ENCODE peak calls at places on chromosomes 12 and 14, in six cellular contexts. One of them, this sample, is unnamed.

GRCh38 chr12:55716582-55717396 is 943 bp downstream of the BLOC1S1 start:
- DNase-seq in fibroblast of pulmonary artery: no peak
- DNase-seq in IMR-90: no peak
- DNase-seq in right lobe of liver: peak
- DNase-seq in heart right ventricle: no peak
- DNase-seq in suprapubic skin: no peak
- DNase-seq in this sample: no peak

GRCh38 chr12:77160931-77161330 is 95.6 kb upstream of the E2F7 start:
- DNase-seq in suprapubic skin: no peak
- DNase-seq in IMR-90: no peak
- DNase-seq in right lobe of liver: no peak
- DNase-seq in heart right ventricle: no peak
- DNase-seq in fibroblast of pulmonary artery: no peak
- DNase-seq in this sample: no peak

GRCh38 chr12:114444422-114445279 is 38.7 kb upstream of the TBX5 start:
- DNase-seq in fibroblast of pulmonary artery: no peak
- DNase-seq in heart right ventricle: no peak
- DNase-seq in suprapubic skin: no peak
- DNase-seq in right lobe of liver: no peak
- DNase-seq in IMR-90: no peak
- DNase-seq in this sample: peak

GRCh38 chr12:132190834-132191500 is 46.7 kb downstream of the NOC4L start:
- DNase-seq in suprapubic skin: no peak
- DNase-seq in IMR-90: no peak
- DNase-seq in fibroblast of pulmonary artery: no peak
- DNase-seq in right lobe of liver: no peak
- DNase-seq in heart right ventricle: no peak
- DNase-seq in this sample: no peak

GRCh38 chr14:67166450-67166853 is 22.8 kb upstream of the GARIN2 start:
- DNase-seq in suprapubic skin: no peak
- DNase-seq in right lobe of liver: no peak
- DNase-seq in fibroblast of pulmonary artery: peak
- DNase-seq in heart right ventricle: no peak
- DNase-seq in IMR-90: peak
- DNase-seq in this sample: peak

GRCh38 chr14:98912655-98913054 is 359.3 kb downstream of the BCL11B start:
- DNase-seq in right lobe of liver: no peak
- DNase-seq in IMR-90: no peak
- DNase-seq in heart right ventricle: no peak
- DNase-seq in suprapubic skin: no peak
- DNase-seq in fibroblast of pulmonary artery: no peak
- DNase-seq in this sample: no peak

GRCh38 chr12:78118036-78118435 is 287.3 kb downstream of the NAV3 start:
- DNase-seq in right lobe of liver: no peak
- DNase-seq in heart right ventricle: no peak
- DNase-seq in fibroblast of pulmonary artery: no peak
- DNase-seq in IMR-90: no peak
- DNase-seq in suprapubic skin: no peak
- DNase-seq in this sample: no peak

GRCh38 chr14:90726656-90727055 is 89.6 kb downstream of the TTC7B start:
- DNase-seq in fibroblast of pulmonary artery: peak
- DNase-seq in right lobe of liver: no peak
- DNase-seq in heart right ventricle: no peak
- DNase-seq in suprapubic skin: peak
- DNase-seq in IMR-90: peak
- DNase-seq in this sample: peak

GRCh38 chr12:54206807-54207206 is 18.0 kb upstream of the SMUG1 start:
- DNase-seq in suprapubic skin: no peak
- DNase-seq in fibroblast of pulmonary artery: no peak
- DNase-seq in right lobe of liver: peak
- DNase-seq in heart right ventricle: no peak
- DNase-seq in IMR-90: no peak
- DNase-seq in this sample: no peak

GRCh38 chr12:75579552-75579951 is 68.1 kb upstream of the KRR1 start:
- DNase-seq in right lobe of liver: no peak
- DNase-seq in fibroblast of pulmonary artery: no peak
- DNase-seq in heart right ventricle: no peak
- DNase-seq in IMR-90: no peak
- DNase-seq in suprapubic skin: no peak
- DNase-seq in this sample: no peak

GRCh38 chr12:113186666-113187325 is 1.3 kb downstream of the RITA1 start:
- DNase-seq in right lobe of liver: peak
- DNase-seq in fibroblast of pulmonary artery: no peak
- DNase-seq in IMR-90: no peak
- DNase-seq in suprapubic skin: no peak
- DNase-seq in heart right ventricle: no peak
- DNase-seq in this sample: no peak

GRCh38 chr12:121809712-121810116 is 5.9 kb downstream of the SETD1B start:
- DNase-seq in fibroblast of pulmonary artery: no peak
- DNase-seq in IMR-90: no peak
- DNase-seq in heart right ventricle: no peak
- DNase-seq in right lobe of liver: peak
- DNase-seq in suprapubic skin: peak
- DNase-seq in this sample: no peak

GRCh38 chr14:70585221-70585620 is 15.2 kb downstream of the MED6 start:
- DNase-seq in suprapubic skin: no peak
- DNase-seq in fibroblast of pulmonary artery: no peak
- DNase-seq in heart right ventricle: no peak
- DNase-seq in IMR-90: peak
- DNase-seq in right lobe of liver: no peak
- DNase-seq in this sample: no peak

GRCh38 chr12:47717046-47717442 is 8.2 kb downstream of the ENDOU start:
- DNase-seq in IMR-90: no peak
- DNase-seq in heart right ventricle: no peak
- DNase-seq in fibroblast of pulmonary artery: no peak
- DNase-seq in right lobe of liver: no peak
- DNase-seq in suprapubic skin: no peak
- DNase-seq in this sample: no peak

GRCh38 chr14:70188292-70188607 is 501 bp downstream of the SLC8A3 start:
- DNase-seq in IMR-90: no peak
- DNase-seq in fibroblast of pulmonary artery: no peak
- DNase-seq in suprapubic skin: no peak
- DNase-seq in heart right ventricle: no peak
- DNase-seq in right lobe of liver: no peak
- DNase-seq in this sample: peak

GRCh38 chr12:9383585-9383984 is 175.4 kb upstream of the PZP start:
- DNase-seq in fibroblast of pulmonary artery: no peak
- DNase-seq in right lobe of liver: no peak
- DNase-seq in suprapubic skin: no peak
- DNase-seq in IMR-90: no peak
- DNase-seq in heart right ventricle: no peak
- DNase-seq in this sample: no peak

GRCh38 chr12:61781021-61781581 is 479.1 kb upstream of the USP15 start:
- DNase-seq in heart right ventricle: no peak
- DNase-seq in IMR-90: no peak
- DNase-seq in right lobe of liver: no peak
- DNase-seq in fibroblast of pulmonary artery: no peak
- DNase-seq in suprapubic skin: no peak
- DNase-seq in this sample: no peak

GRCh38 chr14:76961631-76962302 is 66.7 kb downstream of the IRF2BPL start:
- DNase-seq in heart right ventricle: peak
- DNase-seq in suprapubic skin: peak
- DNase-seq in fibroblast of pulmonary artery: peak
- DNase-seq in IMR-90: peak
- DNase-seq in right lobe of liver: peak
- DNase-seq in this sample: peak

GRCh38 chr14:69539631-69540410 is 34.9 kb downstream of the CCDC177 start:
- DNase-seq in IMR-90: peak
- DNase-seq in fibroblast of pulmonary artery: peak
- DNase-seq in heart right ventricle: peak
- DNase-seq in suprapubic skin: no peak
- DNase-seq in right lobe of liver: peak
- DNase-seq in this sample: peak

GRCh38 chr12:19778111-19778688 is 338.9 kb downstream of the AEBP2 start:
- DNase-seq in suprapubic skin: no peak
- DNase-seq in IMR-90: peak
- DNase-seq in fibroblast of pulmonary artery: peak
- DNase-seq in right lobe of liver: no peak
- DNase-seq in heart right ventricle: no peak
- DNase-seq in this sample: peak

GRCh38 chr12:13487326-13487725 is 290.8 kb downstream of the EMP1 start:
- DNase-seq in heart right ventricle: no peak
- DNase-seq in right lobe of liver: no peak
- DNase-seq in suprapubic skin: no peak
- DNase-seq in IMR-90: no peak
- DNase-seq in fibroblast of pulmonary artery: no peak
- DNase-seq in this sample: no peak

GRCh38 chr14:52729585-52729924 is 411 bp upstream of the STYX start:
- DNase-seq in heart right ventricle: no peak
- DNase-seq in IMR-90: no peak
- DNase-seq in suprapubic skin: no peak
- DNase-seq in right lobe of liver: no peak
- DNase-seq in fibroblast of pulmonary artery: no peak
- DNase-seq in this sample: no peak

GRCh38 chr14:56422703-56423213 is 156.8 kb upstream of the TMEM260 start:
- DNase-seq in right lobe of liver: no peak
- DNase-seq in IMR-90: peak
- DNase-seq in heart right ventricle: peak
- DNase-seq in suprapubic skin: no peak
- DNase-seq in fibroblast of pulmonary artery: peak
- DNase-seq in this sample: peak

DNA sequence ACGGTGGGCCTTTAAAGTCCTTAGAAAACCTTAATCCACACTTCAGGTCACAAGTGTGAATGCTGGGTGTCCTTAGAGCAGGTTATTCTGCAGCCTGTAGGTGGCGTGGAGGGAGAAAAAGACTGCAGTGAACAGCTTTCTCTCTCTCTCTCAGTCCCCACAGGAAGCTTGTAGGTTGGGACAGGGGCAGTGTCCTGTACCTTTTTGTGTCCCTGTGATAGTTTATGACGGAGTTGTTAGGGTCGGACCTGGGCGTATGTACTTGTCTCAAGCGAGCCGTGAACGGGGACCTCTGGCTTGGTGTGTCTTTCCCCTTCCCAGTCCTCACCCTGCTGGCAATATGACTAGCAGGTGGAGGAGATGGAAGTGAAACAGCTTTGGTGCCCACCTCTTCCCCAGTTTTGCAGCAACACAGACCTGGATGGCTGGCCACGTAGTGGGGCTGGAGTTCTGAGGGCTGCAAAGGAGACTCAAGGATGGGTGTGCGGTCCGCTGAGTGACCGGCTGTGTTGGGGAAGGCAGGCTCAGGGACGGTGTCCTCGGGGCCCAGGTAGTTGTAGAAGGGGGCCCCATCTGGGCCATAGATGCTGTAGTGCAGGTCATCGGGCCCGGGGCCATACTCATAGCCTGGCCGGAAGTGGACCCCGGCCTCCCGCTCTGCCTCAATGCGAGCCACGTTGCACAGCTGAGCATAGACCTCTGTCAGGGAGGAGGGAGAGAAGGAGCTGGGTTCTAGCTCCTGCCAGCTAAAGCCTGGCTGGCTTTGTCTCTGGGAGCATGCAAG is 8.9 kb downstream of the ISCA2 start:
- DNase-seq in suprapubic skin: no peak
- DNase-seq in IMR-90: peak
- DNase-seq in right lobe of liver: no peak
- DNase-seq in fibroblast of pulmonary artery: peak
- DNase-seq in heart right ventricle: no peak
- DNase-seq in this sample: peak
- TF ChIP-seq CTCF in suprapubic skin: peak
- TF ChIP-seq CTCF in IMR-90: peak
- TF ChIP-seq CTCF in right lobe of liver: peak
- TF ChIP-seq CTCF in fibroblast of pulmonary artery: peak
- TF ChIP-seq CTCF in heart right ventricle: no peak
- TF ChIP-seq CTCF in this sample: peak

GRCh38 chr14:75689012-75689411 is 28.0 kb downstream of the TTLL5 start:
- DNase-seq in right lobe of liver: no peak
- DNase-seq in heart right ventricle: peak
- DNase-seq in suprapubic skin: no peak
- DNase-seq in fibroblast of pulmonary artery: peak
- DNase-seq in IMR-90: peak
- DNase-seq in this sample: peak
- H3K4me3 ChIP-seq in right lobe of liver: no peak
- H3K4me3 ChIP-seq in heart right ventricle: no peak
- H3K4me3 ChIP-seq in suprapubic skin: no peak
- H3K4me3 ChIP-seq in fibroblast of pulmonary artery: no peak
- H3K4me3 ChIP-seq in IMR-90: no peak
- H3K4me3 ChIP-seq in this sample: no peak

DNA sequence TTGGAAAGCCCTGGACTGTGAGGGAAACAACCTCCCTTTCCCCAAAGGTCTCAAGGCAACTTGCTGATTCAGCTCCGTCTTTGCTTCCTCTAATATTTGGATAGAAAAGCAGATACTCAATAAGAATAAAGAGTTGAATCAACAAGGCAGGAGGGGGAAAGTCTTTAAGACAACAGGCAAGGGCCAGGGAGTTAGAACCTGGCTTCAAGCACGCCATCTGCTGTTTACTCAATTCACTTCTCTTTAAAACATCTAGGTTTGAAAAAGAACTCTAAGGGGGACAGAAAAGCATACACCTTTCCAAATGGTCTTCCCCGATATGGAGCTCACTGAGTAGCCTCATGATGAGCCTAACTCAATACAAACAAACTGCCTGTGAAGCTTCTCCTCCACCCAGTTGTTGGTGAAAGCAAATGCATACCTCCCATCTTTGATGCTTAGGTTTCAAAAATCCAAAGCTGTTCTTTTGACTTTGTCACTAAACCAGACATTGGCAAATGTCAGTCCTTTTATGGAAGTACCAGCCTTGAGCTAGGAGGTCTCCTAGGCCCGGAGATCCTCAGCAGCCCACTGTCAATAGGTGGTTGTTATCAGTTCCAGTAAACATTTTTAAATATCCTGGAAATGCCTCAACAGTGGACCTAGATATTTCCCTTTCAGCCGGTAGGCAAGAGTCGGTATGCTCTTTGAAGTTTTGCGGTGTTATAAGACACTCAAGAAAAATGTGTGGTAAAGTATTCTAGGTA is 76.2 kb downstream of the SAMD4A start:
- DNase-seq in heart right ventricle: no peak
- DNase-seq in IMR-90: peak
- DNase-seq in suprapubic skin: no peak
- DNase-seq in fibroblast of pulmonary artery: peak
- DNase-seq in right lobe of liver: no peak
- DNase-seq in this sample: peak
- TF ChIP-seq CTCF in heart right ventricle: no peak
- TF ChIP-seq CTCF in IMR-90: peak
- TF ChIP-seq CTCF in suprapubic skin: no peak
- TF ChIP-seq CTCF in fibroblast of pulmonary artery: peak
- TF ChIP-seq CTCF in right lobe of liver: no peak
- TF ChIP-seq CTCF in this sample: peak

GRCh38 chr14:61368061-61368710 is 46.8 kb downstream of the PRKCH start:
- DNase-seq in right lobe of liver: no peak
- DNase-seq in suprapubic skin: no peak
- DNase-seq in IMR-90: no peak
- DNase-seq in heart right ventricle: no peak
- DNase-seq in fibroblast of pulmonary artery: no peak
- DNase-seq in this sample: no peak

GRCh38 chr14:61365667-61366194 is 44.4 kb downstream of the PRKCH start:
- DNase-seq in fibroblast of pulmonary artery: peak
- DNase-seq in suprapubic skin: no peak
- DNase-seq in right lobe of liver: no peak
- DNase-seq in heart right ventricle: no peak
- DNase-seq in IMR-90: no peak
- DNase-seq in this sample: peak

GRCh38 chr14:61372379-61372778 is 51.0 kb downstream of the PRKCH start:
- DNase-seq in heart right ventricle: no peak
- DNase-seq in suprapubic skin: no peak
- DNase-seq in IMR-90: no peak
- DNase-seq in right lobe of liver: no peak
- DNase-seq in fibroblast of pulmonary artery: no peak
- DNase-seq in this sample: no peak

GRCh38 chr14:61372842-61373555 is 51.6 kb downstream of the PRKCH start:
- DNase-seq in suprapubic skin: no peak
- DNase-seq in IMR-90: no peak
- DNase-seq in right lobe of liver: no peak
- DNase-seq in heart right ventricle: no peak
- DNase-seq in fibroblast of pulmonary artery: no peak
- DNase-seq in this sample: no peak

GRCh38 chr14:61369097-61369496 is 47.7 kb downstream of the PRKCH start:
- DNase-seq in suprapubic skin: no peak
- DNase-seq in fibroblast of pulmonary artery: no peak
- DNase-seq in right lobe of liver: no peak
- DNase-seq in IMR-90: no peak
- DNase-seq in heart right ventricle: no peak
- DNase-seq in this sample: no peak
- H3K4me3 ChIP-seq in suprapubic skin: no peak
- H3K4me3 ChIP-seq in fibroblast of pulmonary artery: no peak
- H3K4me3 ChIP-seq in right lobe of liver: no peak
- H3K4me3 ChIP-seq in IMR-90: no peak
- H3K4me3 ChIP-seq in heart right ventricle: no peak
- H3K4me3 ChIP-seq in this sample: no peak